ENCODE peak calls at places on chromosomes 1 and 21, in five cellular contexts. H is heart right ventricle, U is epithelial cell of esophagus, C is coronary artery, N is COR-L47. A is an unnamed sample.

GRCh38 chr1:73097917-73098316 is 815.6 kb upstream of the NEGR1 start:
- DNase-seq in N (no peak), U (no peak), C (no peak), H (no peak), A (no peak)

GRCh38 chr1:78009276-78009675 is 4.5 kb downstream of the DNAJB4 start:
- DNase-seq in H (no peak), N (no peak), C (no peak), U (no peak), A (no peak)

GRCh38 chr1:168554603-168555520 is 11.1 kb upstream of the XCL2 start:
- DNase-seq in U (no peak), C (no peak), H (no peak), N (no peak), A (no peak)

GRCh38 chr1:41964400-41964799 is 45.7 kb upstream of the HIVEP3 start:
- DNase-seq in U (no peak), H (no peak), C (no peak), N (no peak), A (no peak)

GRCh38 chr1:89322402-89322801 is 41.5 kb upstream of the GBP6 start:
- DNase-seq in C (no peak), U (no peak), N (no peak), H (peak; percentile 11), A (no peak)

GRCh38 chr1:199287632-199288031 is 648.8 kb downstream of the PTPRC start:
- DNase-seq in N (no peak), U (no peak), C (no peak), H (no peak), A (no peak)

GRCh38 chr1:88920845-88921244 is 29.5 kb upstream of the GTF2B start:
- DNase-seq in U (no peak), H (no peak), C (no peak), N (no peak), A (no peak)

GRCh38 chr1:63363014-63363413 is 4.4 kb upstream of the ALG6 start:
- DNase-seq in C (no peak), U (no peak), H (no peak), N (no peak), A (no peak)

GRCh38 chr1:167654975-167655575 is 25.0 kb downstream of the RCSD1 start:
- DNase-seq in U (no peak), N (no peak), C (no peak), H (no peak), A (no peak)

GRCh38 chr1:169546087-169546995 is 39.9 kb downstream of the F5 start:
- DNase-seq in C (no peak), U (peak; percentile 86), H (no peak), N (peak; percentile 75), A (peak; percentile 70)

GRCh38 chr1:65006806-65007205 is 40.5 kb upstream of the JAK1 start:
- DNase-seq in U (no peak), C (no peak), H (no peak), N (no peak), A (no peak)

GRCh38 chr1:91555074-91555730 is 54.6 kb downstream of the CDC7 start:
- DNase-seq in N (no peak), U (no peak), H (no peak), C (no peak), A (no peak)

GRCh38 chr1:177505905-177506590 is 335.3 kb downstream of the BRINP2 start:
- DNase-seq in H (no peak), N (no peak), C (no peak), U (peak; percentile 78), A (no peak)

GRCh38 chr1:112501810-112502641 is 6.7 kb upstream of the WNT2B start:
- DNase-seq in N (peak; percentile 71), C (no peak), U (peak; percentile 70), H (peak; percentile 77), A (peak; percentile 60)

GRCh38 chr21:42564561-42564971 is 50.9 kb downstream of the SLC37A1 start:
- DNase-seq in C (no peak), H (no peak), N (no peak), U (no peak), A (no peak)

GRCh38 chr1:6464514-6464836 is 1.5 kb downstream of the TNFRSF25 start:
- DNase-seq in H (peak; percentile 78), C (no peak), N (no peak), U (peak; percentile 23), A (no peak)

GRCh38 chr1:223140551-223140950 is 2.5 kb downstream of the TLR5 start:
- DNase-seq in U (no peak), H (no peak), C (no peak), N (no peak), A (no peak)